ENCODE peak calls at places on chromosome 18, in four cellular contexts. S is astrocyte of the spinal cord, B is OCI-LY7, R is pancreas. W is an unnamed sample.

GRCh38 chr18:65039578-65039977 is 711.2 kb upstream of the CDH7 start:
- DNase-seq in B (no peak), S (no peak), R (no peak), W (no peak)

GRCh38 chr18:40810371-40810770 is 1144.7 kb upstream of the PIK3C3 start:
- DNase-seq in B (no peak), R (no peak), S (peak; percentile 6), W (no peak)

GRCh38 chr18:41075212-41075611 is 879.8 kb upstream of the PIK3C3 start:
- DNase-seq in B (no peak), R (no peak), S (peak; percentile 90), W (no peak)

GRCh38 chr18:7038330-7038846 is 79.2 kb downstream of the LAMA1 start:
- DNase-seq in R (peak; percentile 25), S (peak; percentile 88), B (peak; percentile 1), W (peak; percentile 13)

GRCh38 chr18:13241083-13241892 is 22.7 kb downstream of the LDLRAD4 start:
- DNase-seq in S (no peak), B (no peak), R (no peak), W (no peak)

GRCh38 chr18:449374-449773 is 51.1 kb downstream of the COLEC12 start:
- DNase-seq in R (peak; percentile 58), S (no peak), B (no peak), W (no peak)

GRCh38 chr18:11163668-11164067 is 14.3 kb upstream of the PIEZO2 start:
- DNase-seq in R (no peak), B (no peak), S (peak; percentile 15), W (peak; percentile 13)

GRCh38 chr18:33918571-33918970 is 306.1 kb downstream of the NOL4 start:
- DNase-seq in B (peak; percentile 44), R (no peak), S (no peak), W (no peak)

GRCh38 chr18:21191596-21192307 is 50.3 kb upstream of the GREB1L start:
- DNase-seq in B (peak; percentile 30), R (no peak), S (peak; percentile 39), W (peak; percentile 46)

GRCh38 chr18:70377857-70378701 is 89.2 kb downstream of the SOCS6 start:
- DNase-seq in R (no peak), S (no peak), B (no peak), W (no peak)

GRCh38 chr18:78293516-78293915 is 686.1 kb upstream of the SALL3 start:
- DNase-seq in B (no peak), S (no peak), R (no peak), W (no peak)

GRCh38 chr18:9547767-9548166 is 66.6 kb downstream of the PPP4R1 start:
- DNase-seq in B (no peak), R (no peak), S (no peak), W (no peak)

GRCh38 chr18:55381277-55381676 is 206.7 kb downstream of the TCF4 start:
- DNase-seq in R (no peak), S (peak; percentile 89), B (no peak), W (no peak)

GRCh38 chr18:80252136-80252535 is 4.8 kb upstream of the PARD6G start:
- DNase-seq in R (no peak), B (no peak), S (peak; percentile 41), W (no peak)

GRCh38 chr18:32349728-32350395 is 120.8 kb downstream of the GAREM1 start:
- DNase-seq in S (peak; percentile 98), B (no peak), R (peak; percentile 76), W (no peak)

GRCh38 chr18:71398530-71398929 is 1109.7 kb downstream of the SOCS6 start:
- DNase-seq in R (no peak), B (no peak), S (peak; percentile 17), W (peak; percentile 15)

GRCh38 chr18:60021556-60021955 is 121.8 kb downstream of the PMAIP1 start:
- DNase-seq in B (no peak), R (no peak), S (no peak), W (no peak)

GRCh38 chr18:70645971-70646370 is 357.1 kb downstream of the SOCS6 start:
- DNase-seq in B (no peak), S (no peak), R (no peak), W (no peak)

GRCh38 chr18:75231053-75231406 is 20.4 kb downstream of the TSHZ1 start:
- DNase-seq in B (no peak), S (no peak), R (no peak), W (no peak)

GRCh38 chr18:66749030-66749429 is 145.1 kb upstream of the CDH19 start:
- DNase-seq in S (peak; percentile 6), B (no peak), R (no peak), W (no peak)

GRCh38 chr18:62586148-62586774 is 63.4 kb downstream of the ZCCHC2 start:
- DNase-seq in R (peak; percentile 36), B (peak; percentile 45), S (peak; percentile 71), W (peak; percentile 89)

GRCh38 chr18:11733031-11733430 is 44.0 kb downstream of the GNAL start:
- DNase-seq in B (peak; percentile 71), R (peak; percentile 54), S (peak; percentile 67), W (peak; percentile 80)

GRCh38 chr18:58927659-58928058 is 63.0 kb downstream of the ZNF532 start:
- DNase-seq in R (no peak), B (no peak), S (no peak), W (no peak)

GRCh38 chr18:9771261-9771976 is 63.3 kb downstream of the RAB31 start:
- DNase-seq in R (peak; percentile 71), B (peak; percentile 46), S (peak; percentile 65), W (peak; percentile 75)

GRCh38 chr18:5073026-5073944 is 123.8 kb downstream of the AKAIN1 start:
- DNase-seq in R (no peak), S (peak; percentile 2), B (peak; percentile 50), W (peak; percentile 42)
- TF ChIP-seq CTCF in R (no peak), S (peak; percentile 17), B (peak; percentile 83), W (peak; percentile 83)

DNA sequence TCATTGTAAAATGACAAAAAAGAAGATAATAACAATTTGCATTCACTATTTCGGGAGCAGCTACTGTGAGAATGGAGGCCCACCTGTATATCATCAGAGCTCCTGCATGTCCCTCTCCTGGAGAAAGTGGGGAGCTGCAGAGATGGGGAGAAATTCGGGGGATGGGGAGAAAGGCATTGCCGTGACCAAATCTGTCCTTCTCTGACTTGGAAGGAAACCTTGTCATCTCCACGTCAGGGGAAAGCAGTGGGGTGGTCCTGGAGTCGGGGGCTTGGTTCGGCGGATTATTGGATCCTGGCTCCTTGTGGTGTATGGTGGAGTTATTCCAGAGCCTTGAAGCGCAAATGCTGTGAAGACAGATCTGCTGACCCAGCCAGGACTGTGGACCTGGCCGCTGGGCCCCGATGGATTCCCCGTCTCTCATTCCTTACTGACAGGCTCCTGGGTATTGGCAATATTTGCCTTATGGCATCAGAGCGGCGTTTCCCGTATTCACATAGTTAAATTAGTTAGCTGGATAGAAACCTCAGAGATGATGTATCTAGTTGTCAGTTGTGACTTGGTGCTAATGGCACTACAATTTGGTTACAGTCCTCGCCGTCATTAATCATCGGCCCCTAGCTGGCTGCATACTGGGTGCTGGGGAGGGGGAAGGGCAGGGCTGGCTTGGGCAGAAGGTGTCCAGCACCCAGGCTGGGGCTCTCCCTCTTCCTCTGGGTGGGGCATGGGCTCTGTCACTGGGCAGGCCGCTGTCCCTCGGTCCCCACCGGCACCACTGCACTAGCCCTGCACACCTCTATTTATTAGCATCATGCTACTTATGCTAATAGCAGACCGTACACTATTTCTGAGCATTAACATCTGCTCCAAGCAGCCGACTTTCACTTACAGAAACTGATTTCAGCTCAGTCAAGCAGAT is 31.7 kb downstream of the CELF4 start:
- DNase-seq in S (no peak), R (no peak), B (peak; percentile 67), W (no peak)
- TF ChIP-seq CTCF in S (peak; percentile 9), R (no peak), B (peak; percentile 48), W (no peak)

GRCh38 chr18:56575819-56576663 is 62.4 kb downstream of the TXNL1 start:
- DNase-seq in R (no peak), S (peak; percentile 76), B (peak; percentile 33), W (no peak)
- TF ChIP-seq CTCF in R (no peak), S (peak; percentile 53), B (peak; percentile 74), W (peak; percentile 67)

GRCh38 chr18:73355076-73355475 is 487.3 kb upstream of the NETO1 start:
- DNase-seq in B (no peak), R (no peak), S (no peak), W (no peak)

GRCh38 chr18:73352546-73352945 is 484.8 kb upstream of the NETO1 start:
- DNase-seq in S (peak; percentile 39), B (no peak), R (no peak), W (no peak)
- TF ChIP-seq CTCF in S (peak; percentile 14), B (no peak), R (no peak), W (no peak)

GRCh38 chr18:45169610-45170009 is 445.7 kb upstream of the SLC14A2 start:
- DNase-seq in S (peak; percentile 87), R (no peak), B (no peak), W (no peak)
- TF ChIP-seq CTCF in S (no peak), R (no peak), B (no peak), W (no peak)

DNA sequence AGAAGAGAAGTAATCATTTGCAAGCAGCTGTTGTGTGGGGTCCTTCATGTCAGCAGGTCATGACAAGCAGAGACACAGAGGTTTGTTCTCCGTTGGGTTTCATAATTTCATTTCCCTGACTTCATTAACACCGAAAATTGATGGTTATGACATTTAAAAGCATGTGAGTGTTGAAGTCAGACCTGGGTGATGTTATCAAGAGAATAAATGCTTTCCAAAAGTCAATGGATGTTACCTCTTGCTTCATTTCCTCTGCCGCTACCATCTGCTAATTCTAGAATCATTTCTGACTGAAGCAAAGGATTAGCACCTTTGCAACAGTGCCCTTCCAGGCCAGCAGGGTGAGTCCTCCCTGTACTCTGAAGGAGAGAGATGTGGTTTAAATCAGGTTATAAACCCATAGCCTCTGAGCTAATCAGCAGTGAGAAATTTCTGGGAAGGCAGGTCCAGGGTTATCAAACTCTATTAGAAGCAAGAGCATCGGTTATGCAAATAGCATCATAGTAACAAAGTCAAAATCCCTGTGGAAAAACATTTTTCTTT is 446.2 kb downstream of the PIK3C3 start:
- DNase-seq in S (no peak), R (no peak), B (no peak), W (no peak)
- TF ChIP-seq CTCF in S (no peak), R (no peak), B (no peak), W (no peak)

GRCh38 chr18:53909668-53910067 is 314.8 kb downstream of the MBD2 start:
- DNase-seq in R (no peak), B (peak; percentile 41), S (peak; percentile 39), W (peak; percentile 49)
- TF ChIP-seq CTCF in R (no peak), B (peak; percentile 79), S (peak; percentile 58), W (peak; percentile 60)

DNA sequence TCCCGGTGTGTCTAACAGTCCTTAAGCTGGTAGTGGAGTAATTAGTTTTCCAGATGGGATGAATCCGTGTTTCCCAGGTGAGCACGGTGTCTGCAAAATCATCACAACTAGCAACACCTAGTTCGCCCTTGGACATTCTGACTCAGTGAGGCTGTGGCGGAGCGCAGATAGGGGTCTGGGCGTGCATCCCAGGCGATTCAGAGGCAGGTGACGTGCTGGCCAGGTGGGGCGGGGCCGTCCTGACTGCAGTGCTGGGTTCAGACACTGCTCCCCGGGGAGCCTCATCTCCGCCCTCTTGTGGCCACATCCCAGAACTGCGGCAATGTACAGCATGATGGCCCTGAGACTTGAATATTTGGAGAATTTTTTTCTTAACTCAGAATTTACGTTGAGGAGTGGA is 149.4 kb downstream of the MBP start:
- DNase-seq in B (peak; percentile 78), S (peak; percentile 71), R (peak; percentile 79), W (peak; percentile 95)
- TF ChIP-seq CTCF in B (peak; percentile 81), S (peak; percentile 96), R (peak; percentile 93), W (peak; percentile 87)

GRCh38 chr18:56645415-56646016 is 5.6 kb upstream of the WDR7 start:
- DNase-seq in B (peak; percentile 51), R (no peak), S (no peak), W (no peak)
- TF ChIP-seq CTCF in B (peak; percentile 72), R (no peak), S (peak; percentile 52), W (peak; percentile 68)

W was measured in activated CD8-positive, alpha-beta T cell treated with anti-CD3 and anti-CD28 coated beads for 36 hours.